ENCODE peak calls at places on chromosomes 2 and 18, in nine cellular contexts. U is PC-9; B is activated gamma-delta T cell treated with Interleukin-2 at 50 U/mL for 16 hours; Y is activated CD8-positive, alpha-beta memory T cell treated with anti-CD3 and anti-CD28 coated beads for 24 hours; D is NCI-H1436 treated with DMSO at 0.1 percent for 48 hours; C is GM23338; A is AG08396; X is stimulated activated CD8-positive, alpha-beta memory T cell treated with anti-CD3 and anti-CD28 coated beads, Interleukin-4, amount 100 ng/mL, for 24 hours; V is stimulated activated naive CD8-positive, alpha-beta T cell treated with anti-CD3 and anti-CD28 coated beads, Interleukin-15, amount 100 ng/mL, for 72 hours. T is an unnamed sample.

GRCh38 chr2:36427790-36428243 is 72.2 kb downstream of the CRIM1 start:
- DNase-seq in U (no peak), B (no peak), Y (no peak), D (no peak), C (no peak), A (peak), X (no peak), V (no peak), T (no peak)

GRCh38 chr2:69100220-69100723 is 87.3 kb downstream of the ANTXR1 start:
- DNase-seq in U (no peak), B (no peak), Y (no peak), D (no peak), C (no peak), A (no peak), X (no peak), V (no peak), T (no peak)

GRCh38 chr2:189249171-189249570 is 69.6 kb upstream of the COL5A2 start:
- DNase-seq in U (no peak), B (no peak), Y (no peak), D (no peak), C (no peak), A (no peak), X (no peak), V (no peak), T (peak)

GRCh38 chr2:239268082-239268481 is 132.7 kb downstream of the HDAC4 start:
- DNase-seq in U (peak), B (no peak), Y (no peak), D (no peak), C (no peak), A (no peak), X (no peak), V (no peak), T (no peak)

GRCh38 chr2:138708682-138709241 is 71.4 kb downstream of the NXPH2 start:
- DNase-seq in U (no peak), B (no peak), Y (no peak), D (no peak), C (peak), A (no peak), X (no peak), V (no peak), T (no peak)

GRCh38 chr2:85076618-85077274 is 56.4 kb upstream of the TCF7L1 start:
- DNase-seq in U (no peak), B (no peak), Y (no peak), D (no peak), C (no peak), A (no peak), X (no peak), V (no peak), T (no peak)

GRCh38 chr18:23857756-23858155 is 156.8 kb upstream of the TTC39C start:
- DNase-seq in U (no peak), B (no peak), Y (no peak), D (no peak), C (no peak), A (no peak), X (no peak), V (no peak), T (peak)

GRCh38 chr2:191705726-191706125 is 27.8 kb downstream of the NABP1 start:
- DNase-seq in U (no peak), B (no peak), Y (no peak), D (no peak), C (no peak), A (no peak), X (no peak), V (no peak), T (no peak)

GRCh38 chr2:166239548-166239947 is 111.7 kb upstream of the SCN1A start:
- DNase-seq in U (peak), B (no peak), Y (no peak), D (no peak), C (no peak), A (peak), X (no peak), V (no peak), T (peak)

GRCh38 chr18:22734812-22735627 is 198.1 kb upstream of the RBBP8 start:
- DNase-seq in U (no peak), B (no peak), Y (no peak), D (no peak), C (no peak), A (no peak), X (no peak), V (no peak), T (no peak)

T was measured in bronchial epithelial cell.